ENCODE peak calls at places on chromosomes 6 and 20, in six cellular contexts. K, E, U, Y, G and N are unnamed samples.

GRCh38 chr6:127737009-127737486 is 160.1 kb downstream of the C6orf58 start:
- DNase-seq in G (peak), K (peak), Y (peak), U (peak), E (peak), N (peak)

GRCh38 chr6:105301756-105302616 is 100.9 kb downstream of the PREP start:
- DNase-seq in G (no peak), Y (no peak), U (no peak), E (no peak), K (no peak), N (no peak)

GRCh38 chr6:108588586-108588985 is 27.9 kb downstream of the FOXO3 start:
- DNase-seq in U (no peak), Y (no peak), G (no peak), E (no peak), K (peak), N (peak)

GRCh38 chr6:36655073-36655847 is 23.3 kb upstream of the CDKN1A start:
- DNase-seq in Y (no peak), E (no peak), G (no peak), U (no peak), K (no peak), N (no peak)

GRCh38 chr6:41222045-41222444 is 6.1 kb upstream of the TREML4 start:
- DNase-seq in Y (no peak), K (no peak), E (no peak), G (no peak), U (no peak), N (no peak)

GRCh38 chr6:8481727-8482126 is 46.4 kb upstream of the SLC35B3 start:
- DNase-seq in U (no peak), E (no peak), G (no peak), Y (no peak), K (no peak), N (no peak)

GRCh38 chr20:16078172-16078898 is 494.9 kb downstream of the KIF16B start:
- DNase-seq in K (no peak), Y (no peak), U (no peak), G (no peak), E (no peak), N (no peak)

GRCh38 chr6:139060332-139060731 is 31.8 kb downstream of the ABRACL start:
- DNase-seq in E (peak), Y (no peak), K (peak), U (no peak), G (no peak), N (no peak)

GRCh38 chr6:111631930-111632460 is 26.3 kb upstream of the TRAF3IP2 start:
- DNase-seq in U (no peak), G (no peak), E (no peak), Y (no peak), K (no peak), N (no peak)

GRCh38 chr6:138798028-138798427 is 2.1 kb downstream of the ECT2L start:
- DNase-seq in E (no peak), G (no peak), K (no peak), Y (no peak), U (no peak), N (no peak)

GRCh38 chr6:148309301-148309700 is 33.3 kb upstream of the SASH1 start:
- DNase-seq in K (no peak), G (no peak), E (no peak), U (no peak), Y (no peak), N (no peak)

GRCh38 chr6:4647414-4648365 is 128.5 kb upstream of the CDYL start:
- DNase-seq in E (no peak), Y (peak), G (no peak), K (peak), U (peak), N (peak)

GRCh38 chr6:151009576-151009975 is 144.1 kb downstream of the MTHFD1L start:
- DNase-seq in G (no peak), Y (no peak), U (no peak), K (no peak), E (no peak), N (no peak)

GRCh38 chr6:76774750-76775396 is 688.4 kb downstream of the HTR1B start:
- DNase-seq in G (no peak), Y (peak), K (no peak), U (no peak), E (no peak), N (no peak)

GRCh38 chr6:25122622-25123237 is 156.4 kb upstream of the CARMIL1 start:
- DNase-seq in Y (peak), U (no peak), E (no peak), G (no peak), K (no peak), N (no peak)

GRCh38 chr6:112482373-112482772 is 135.2 kb downstream of the RFPL4B start:
- DNase-seq in G (no peak), K (no peak), E (no peak), U (no peak), Y (no peak), N (no peak)

GRCh38 chr6:26071135-26071534 is 16.1 kb upstream of the HFE start:
- DNase-seq in E (no peak), G (no peak), K (no peak), U (no peak), Y (no peak), N (no peak)

GRCh38 chr20:41230136-41230535 is 87.4 kb downstream of the ZHX3 start:
- DNase-seq in Y (no peak), G (no peak), K (no peak), U (no peak), E (no peak), N (no peak)

GRCh38 chr6:90284236-90284744 is 12.4 kb downstream of the BACH2 start:
- DNase-seq in Y (no peak), U (no peak), G (peak), E (peak), K (peak), N (peak)

GRCh38 chr20:33947709-33948295 is 45.9 kb upstream of the RALY start:
- DNase-seq in Y (no peak), U (peak), E (peak), K (peak), G (peak), N (peak)

GRCh38 chr20:50369225-50370035 is 140.8 kb upstream of the PTPN1 start:
- DNase-seq in Y (peak), G (no peak), K (no peak), E (no peak), U (no peak), N (no peak)

GRCh38 chr6:22883061-22883717 is 313.8 kb downstream of the HDGFL1 start:
- DNase-seq in Y (no peak), K (no peak), G (no peak), E (no peak), U (no peak), N (no peak)

GRCh38 chr6:168134399-168135201 is 55.6 kb upstream of the FRMD1 start:
- DNase-seq in U (no peak), K (no peak), G (no peak), E (no peak), Y (peak), N (no peak)

GRCh38 chr6:97068211-97068610 is 143.7 kb downstream of the KLHL32 start:
- DNase-seq in K (peak), E (peak), Y (no peak), U (peak), G (no peak), N (peak)

GRCh38 chr20:6381887-6382286 is 259.1 kb upstream of the FERMT1 start:
- DNase-seq in G (no peak), K (peak), U (no peak), Y (no peak), E (no peak), N (no peak)

GRCh38 chr6:27706431-27706830 is 205.8 kb downstream of the OR2B2 start:
- DNase-seq in Y (no peak), E (no peak), G (no peak), K (no peak), U (no peak), N (no peak)

GRCh38 chr6:38136547-38136946 is 317.0 kb downstream of the ZFAND3 start:
- DNase-seq in Y (no peak), U (no peak), K (peak), E (no peak), G (no peak), N (no peak)

GRCh38 chr6:96468681-96469224 is 52.9 kb upstream of the UFL1 start:
- DNase-seq in Y (no peak), E (no peak), U (peak), G (no peak), K (no peak), N (no peak)

GRCh38 chr6:159833997-159834601 is 34.0 kb downstream of the PNLDC1 start:
- DNase-seq in E (no peak), Y (no peak), K (no peak), G (no peak), U (no peak), N (no peak)

GRCh38 chr6:107731422-107732319 is 92.4 kb downstream of the SCML4 start:
- DNase-seq in Y (no peak), G (peak), U (no peak), E (no peak), K (no peak), N (no peak)

GRCh38 chr6:148240463-148240845 is 102.2 kb upstream of the SASH1 start:
- DNase-seq in Y (no peak), E (no peak), G (no peak), U (no peak), K (peak), N (no peak)

GRCh38 chr6:107866606-107867301 is 42.6 kb upstream of the SCML4 start:
- DNase-seq in E (no peak), U (no peak), G (no peak), Y (peak), K (peak), N (peak)